ENCODE peak calls at places on chromosomes 13 and 19, in eight cellular contexts. E is breast epithelium; Q is mesendoderm; Z is lower lobe of right lung; F is CD8-positive, alpha-beta memory T cell; H is heart left ventricle; N is OCI-LY7; K is CD4-positive, CD25-positive, alpha-beta regulatory T cell. Y is an unnamed sample. For H3K4me1, the result is how much of the 10 kb centered on the place peaks cover.

GRCh38 chr19:50465986-50466771 is 10.1 kb upstream of the EMC10 start:
- DNase-seq in Z (peak), E (no peak), N (no peak), Q (peak), K (no peak), H (peak), F (no peak), Y (peak)

GRCh38 chr13:112545866-112546265 is 42.1 kb downstream of the TUBGCP3 start:
- DNase-seq in N (no peak), Q (no peak), F (no peak), H (no peak), Z (no peak), E (no peak), K (no peak), Y (no peak)

GRCh38 chr13:114134111-114134943 is 1.9 kb upstream of the RASA3 start:
- DNase-seq in F (no peak), E (no peak), K (peak), N (no peak), H (no peak), Z (peak), Q (no peak), Y (no peak)

GRCh38 chr19:19337120-19337519 is 16.5 kb downstream of the MAU2 start:
- DNase-seq in Q (no peak), E (no peak), N (no peak), H (no peak), F (no peak), Z (no peak), K (no peak), Y (no peak)

GRCh38 chr19:8075158-8076086 is 22.9 kb downstream of the CCL25 start:
- DNase-seq in N (no peak), K (no peak), H (no peak), F (no peak), Z (no peak), Q (peak), E (no peak), Y (no peak)

GRCh38 chr13:42821437-42821836 is 40.1 kb downstream of the FAM216B start:
- DNase-seq in N (no peak), E (no peak), H (no peak), K (no peak), Z (no peak), F (no peak), Q (no peak), Y (no peak)

GRCh38 chr13:85665286-85665685 is 133.9 kb downstream of the SLITRK6 start:
- DNase-seq in N (no peak), E (no peak), K (no peak), Z (no peak), Q (peak), H (no peak), F (no peak), Y (no peak)

GRCh38 chr13:77737583-77738200 is 40.2 kb downstream of the SLAIN1 start:
- DNase-seq in Z (no peak), N (no peak), E (no peak), H (no peak), F (no peak), Q (no peak), K (no peak), Y (no peak)

GRCh38 chr19:1245884-1246816 is 2.2 kb upstream of the MIDN start:
- DNase-seq in Q (no peak), K (no peak), N (no peak), E (no peak), H (peak), F (no peak), Z (peak), Y (peak)

GRCh38 chr19:1243768-1244692 is 2.5 kb downstream of the ATP5F1D start:
- DNase-seq in K (peak), F (peak), E (peak), H (peak), Q (peak), Z (peak), N (peak), Y (peak)

GRCh38 chr19:1247747-1248453 is 483 bp upstream of the MIDN start:
- DNase-seq in E (no peak), Q (peak), K (peak), H (peak), N (no peak), F (peak), Z (peak), Y (peak)

GRCh38 chr19:1244693-1245451 is 3.3 kb downstream of the ATP5F1D start:
- DNase-seq in H (peak), E (no peak), Q (no peak), F (no peak), N (no peak), K (no peak), Z (peak), Y (peak)

GRCh38 chr19:1245468-1245867 is 2.9 kb upstream of the MIDN start:
- DNase-seq in K (no peak), H (no peak), E (no peak), N (no peak), F (no peak), Q (no peak), Z (no peak), Y (peak)
- H3K27ac ChIP-seq in K (no peak), H (peak), E (peak), N (no peak), F (no peak), Q (no peak), Z (peak), Y (peak)

DNA sequence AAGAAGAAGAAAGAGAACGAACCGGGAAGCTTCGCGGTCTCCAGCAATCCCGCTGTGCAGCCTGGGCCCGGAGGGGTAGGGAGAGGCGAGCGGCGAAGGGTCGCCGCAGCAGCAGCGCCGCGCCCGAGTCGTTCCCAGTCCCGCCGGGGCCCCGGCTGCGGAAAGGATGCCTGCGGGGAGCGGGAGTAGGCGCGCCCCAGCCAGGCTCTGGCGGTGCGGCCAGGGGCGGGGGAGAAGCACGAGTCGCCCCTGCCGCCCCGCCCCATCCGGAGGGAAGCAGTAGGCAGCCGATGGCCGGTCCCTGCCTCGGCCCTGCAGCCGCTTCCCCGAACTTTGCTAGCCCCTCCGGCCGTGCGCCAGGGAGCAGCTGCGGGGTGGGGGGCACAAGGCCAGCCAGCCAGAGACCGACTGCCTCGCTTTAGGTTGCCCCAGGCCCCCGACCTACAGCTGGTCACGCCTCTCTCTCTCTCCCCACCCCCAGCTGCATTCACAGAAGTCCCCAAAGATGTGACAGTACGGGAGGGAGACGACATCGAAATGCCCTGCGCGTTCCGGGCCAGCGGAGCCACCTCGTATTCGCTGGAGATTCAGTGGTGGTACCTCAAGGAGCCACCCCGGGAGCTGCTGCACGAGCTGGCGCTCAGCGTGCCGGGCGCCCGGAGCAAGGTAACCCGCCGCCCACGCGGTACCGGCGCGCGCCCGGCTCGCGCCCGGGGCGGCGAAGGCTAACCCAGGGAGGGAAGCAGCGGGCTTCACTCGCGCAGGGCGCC is 1.1 kb downstream of the VSTM2B start:
- DNase-seq in H (no peak), E (no peak), N (no peak), F (no peak), Z (no peak), K (no peak), Q (peak), Y (no peak)
- H3K4me3 ChIP-seq in H (peak), E (no peak), N (no peak), F (no peak), Z (no peak), K (no peak), Q (no peak), Y (peak)

GRCh38 chr19:35963514-35963913 is 27.3 kb downstream of the LRFN3 start:
- DNase-seq in H (no peak), Q (peak), N (no peak), E (no peak), K (peak), Z (no peak), F (no peak), Y (no peak)

GRCh38 chr19:35966771-35967170 is 28.2 kb upstream of the SDHAF1 start:
- DNase-seq in Q (no peak), N (no peak), F (no peak), H (no peak), K (no peak), Z (no peak), E (no peak), Y (no peak)
- H3K4me1 ChIP-seq in Q (under half), N (under half), F (under half), H (under half), K (under half), Z (under half), E (under half), Y (under half)

DNA sequence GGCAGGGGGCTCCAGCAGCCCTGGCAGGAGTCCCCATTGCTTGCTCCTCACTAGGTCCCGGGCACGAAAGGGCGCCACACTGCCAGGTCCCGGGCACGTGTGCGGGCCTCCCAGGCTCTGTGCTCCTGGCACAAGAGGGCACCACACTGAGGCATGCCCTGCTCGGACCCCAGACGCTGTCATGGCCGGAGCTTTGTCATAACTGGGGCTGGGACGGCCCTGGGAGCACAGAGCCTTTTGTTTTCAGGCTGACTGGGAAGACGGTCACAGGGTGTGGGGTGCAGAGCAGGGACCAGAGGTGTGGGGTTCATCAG is 7.4 kb downstream of the BSG start:
- DNase-seq in Z (no peak), F (no peak), K (no peak), N (no peak), Q (no peak), H (no peak), E (no peak), Y (no peak)
- H3K27ac ChIP-seq in Z (no peak), F (no peak), K (no peak), N (no peak), Q (no peak), H (peak), E (no peak), Y (no peak)

GRCh38 chr13:48403151-48403631 is 9.7 kb downstream of the LPAR6 start:
- DNase-seq in N (no peak), E (no peak), Z (no peak), H (no peak), Q (no peak), K (peak), F (no peak), Y (no peak)
- H3K4me3 ChIP-seq in N (no peak), E (peak), Z (peak), H (no peak), Q (no peak), K (peak), F (no peak), Y (peak)

Y was measured in psoas muscle.